ENCODE peak calls at places on chromosomes 13 and 19, in nine cellular contexts. F, M, J, E, W, U, P, T and D are unnamed samples. For H3K27me3, the result is how much of the 10 kb centered on the place peaks cover.

GRCh38 chr13:65966991-65967451 is 1263.1 kb downstream of the PCDH9 start:
- DNase-seq in T (peak), F (peak), W (no peak), J (peak), U (peak), E (peak), M (no peak), P (peak), D (peak)

GRCh38 chr19:7921302-7921954 is 1.3 kb downstream of the SNAPC2 start:
- DNase-seq in T (no peak), P (peak), M (no peak), E (no peak), U (no peak), W (no peak), F (no peak), J (no peak), D (no peak)

GRCh38 chr13:70203661-70204229 is 95.5 kb upstream of the KLHL1 start:
- DNase-seq in J (no peak), W (no peak), U (no peak), F (no peak), M (no peak), P (no peak), T (peak), E (no peak), D (peak)

GRCh38 chr19:810077-810855 is 11.5 kb downstream of the PLPPR3 start:
- DNase-seq in P (peak), T (no peak), W (no peak), F (no peak), J (no peak), M (no peak), E (no peak), U (no peak), D (no peak)

GRCh38 chr13:21175656-21176194 is 627 bp downstream of the SKA3 start:
- DNase-seq in P (no peak), E (peak), T (no peak), F (peak), W (no peak), J (peak), M (no peak), U (no peak), D (no peak)

GRCh38 chr19:43784251-43784980 is 3.6 kb upstream of the KCNN4 start:
- DNase-seq in J (no peak), W (peak), E (peak), F (peak), M (peak), U (peak), P (peak), T (peak), D (peak)

GRCh38 chr19:37362733-37363132 is 8.2 kb upstream of the ZNF527 start:
- DNase-seq in P (no peak), J (peak), W (no peak), E (peak), F (no peak), U (no peak), T (peak), M (no peak), D (no peak)

GRCh38 chr13:109746364-109746763 is 40.0 kb downstream of the IRS2 start:
- DNase-seq in U (no peak), T (no peak), J (no peak), P (no peak), W (no peak), F (no peak), M (no peak), E (no peak), D (no peak)

GRCh38 chr13:102768914-102769313 is 4.7 kb downstream of the TEX30 start:
- DNase-seq in E (peak), T (no peak), W (no peak), J (no peak), M (no peak), F (no peak), U (no peak), P (peak), D (no peak)

GRCh38 chr19:55503447-55504251 is 15.4 kb downstream of the SSC5D start:
- DNase-seq in F (peak), U (peak), T (peak), W (peak), M (peak), P (peak), E (peak), J (peak), D (peak)

GRCh38 chr19:35903550-35904179 is 1.3 kb downstream of the HCST start:
- DNase-seq in J (peak), M (peak), P (peak), U (peak), W (peak), E (peak), F (peak), T (no peak), D (peak)

GRCh38 chr13:39960206-39960605 is 304.7 kb downstream of the COG6 start:
- DNase-seq in M (no peak), T (no peak), U (no peak), J (no peak), F (no peak), P (no peak), W (no peak), E (no peak), D (no peak)

GRCh38 chr19:3285647-3286176 is 61.3 kb downstream of the CELF5 start:
- DNase-seq in W (peak), M (no peak), E (peak), U (peak), F (no peak), P (peak), T (no peak), J (peak), D (no peak)

GRCh38 chr19:31297991-31298390 is 51.2 kb downstream of the TSHZ3 start:
- DNase-seq in M (no peak), J (no peak), W (no peak), T (no peak), E (no peak), U (no peak), F (no peak), P (no peak), D (no peak)

GRCh38 chr13:79775830-79776229 is 294.9 kb downstream of the NDFIP2 start:
- DNase-seq in M (no peak), W (no peak), U (peak), E (peak), F (peak), J (no peak), T (peak), P (peak), D (peak)

GRCh38 chr13:114080739-114081561 is 51.5 kb downstream of the RASA3 start:
- DNase-seq in T (no peak), P (peak), W (no peak), F (no peak), J (no peak), U (peak), E (no peak), M (no peak), D (no peak)

GRCh38 chr19:5200844-5201243 is 139.8 kb downstream of the PTPRS start:
- DNase-seq in J (no peak), W (no peak), M (no peak), F (no peak), U (no peak), E (no peak), P (no peak), T (no peak), D (no peak)

GRCh38 chr13:73519720-73520119 is 460.9 kb downstream of the KLF5 start:
- DNase-seq in F (no peak), W (no peak), P (no peak), T (no peak), E (no peak), J (no peak), U (no peak), M (no peak), D (no peak)

GRCh38 chr19:14072535-14073231 is at the start of gene MISP3:
- DNase-seq in T (peak), F (no peak), E (no peak), M (peak), U (peak), P (peak), J (peak), W (no peak), D (no peak)

GRCh38 chr13:20782116-20782708 is 8.5 kb upstream of the EEF1AKMT1 start:
- DNase-seq in M (no peak), T (no peak), U (no peak), W (no peak), F (no peak), P (no peak), J (peak), E (no peak), D (no peak)

GRCh38 chr19:49701271-49701786 is 10.4 kb downstream of the CPT1C start:
- DNase-seq in M (no peak), E (no peak), F (no peak), P (peak), U (no peak), W (no peak), J (peak), T (no peak), D (no peak)

GRCh38 chr13:35818577-35819165 is 312.5 kb downstream of the DCLK1 start:
- DNase-seq in W (no peak), J (peak), F (no peak), U (no peak), E (peak), T (peak), P (peak), M (no peak), D (no peak)

GRCh38 chr19:37914908-37915307 is 7.9 kb downstream of the SIPA1L3 start:
- DNase-seq in J (no peak), U (no peak), F (no peak), E (no peak), T (no peak), M (no peak), P (no peak), W (no peak), D (no peak)

GRCh38 chr13:37194428-37194861 is 89.0 kb upstream of the CSNK1A1L start:
- DNase-seq in M (no peak), T (peak), F (peak), U (no peak), P (peak), W (no peak), E (peak), J (no peak), D (no peak)

GRCh38 chr13:106424805-106425204 is 110.7 kb downstream of the EFNB2 start:
- DNase-seq in W (no peak), U (no peak), F (no peak), T (no peak), J (no peak), M (no peak), E (no peak), P (no peak), D (no peak)

GRCh38 chr13:64239372-64239771 is 2823.7 kb upstream of the PCDH20 start:
- DNase-seq in W (no peak), J (no peak), U (no peak), P (no peak), M (no peak), E (peak), F (no peak), T (peak), D (no peak)

GRCh38 chr19:2767688-2768087 is 15.4 kb downstream of the SGTA start:
- DNase-seq in P (peak), E (no peak), J (no peak), M (no peak), T (no peak), F (no peak), W (no peak), U (no peak), D (no peak)

GRCh38 chr13:100887729-100888151 is 213.1 kb upstream of the TMTC4 start:
- DNase-seq in M (no peak), J (no peak), P (peak), E (peak), T (peak), W (no peak), F (peak), U (peak), D (no peak)

GRCh38 chr13:54206601-54207000 is 1178.0 kb downstream of the OLFM4 start:
- DNase-seq in T (no peak), W (no peak), F (no peak), E (no peak), M (no peak), J (no peak), U (no peak), P (no peak), D (no peak)

GRCh38 chr13:51832471-51833152 is 12.4 kb downstream of the TMEM272 start:
- DNase-seq in E (peak), U (peak), M (no peak), P (peak), F (no peak), W (peak), T (peak), J (peak), D (peak)

GRCh38 chr19:7961930-7962626 is 18.6 kb upstream of the TIMM44 start:
- DNase-seq in P (no peak), J (no peak), U (no peak), T (no peak), W (no peak), F (no peak), M (no peak), E (no peak), D (no peak)

GRCh38 chr13:48405865-48406264 is 7.0 kb downstream of the LPAR6 start:
- DNase-seq in F (no peak), E (no peak), P (no peak), M (no peak), J (no peak), T (no peak), U (no peak), W (no peak), D (no peak)

GRCh38 chr19:8575467-8575997 is 1.7 kb downstream of the MYO1F start:
- DNase-seq in E (peak), M (no peak), T (no peak), U (peak), F (peak), W (no peak), J (no peak), P (peak), D (peak)

GRCh38 chr19:31214086-31214485 is 135.2 kb downstream of the TSHZ3 start:
- DNase-seq in E (peak), F (peak), P (peak), W (peak), J (peak), M (peak), U (peak), T (peak), D (peak)

GRCh38 chr13:112103260-112103843 is 36.4 kb downstream of the SOX1 start:
- DNase-seq in U (no peak), T (no peak), J (no peak), W (no peak), M (no peak), P (no peak), F (no peak), E (no peak), D (no peak)
- H3K27me3 ChIP-seq in U (half or more), T (under half), J (half or more), W (under half), M (half or more), P (under half), F (under half), E (half or more), D (under half)

GRCh38 chr19:39200818-39201145 is 3.3 kb downstream of the SYCN start:
- DNase-seq in U (no peak), W (no peak), F (no peak), P (peak), M (no peak), E (no peak), J (no peak), T (no peak), D (no peak)
- H3K27me3 ChIP-seq in U (under half), W (under half), F (half or more), P (half or more), M (half or more), E (under half), J (half or more), T (under half), D (under half)

GRCh38 chr19:42178791-42179500 is 38.5 kb downstream of the DEDD2 start:
- DNase-seq in E (no peak), T (no peak), P (no peak), M (no peak), W (no peak), U (no peak), J (peak), F (no peak), D (no peak)
- H3K27me3 ChIP-seq in E (half or more), T (half or more), P (half or more), M (half or more), W (under half), U (under half), J (under half), F (under half), D (under half)

GRCh38 chr19:11154683-11155047 is 917 bp downstream of the SPC24 start:
- DNase-seq in P (no peak), F (no peak), U (no peak), T (no peak), J (no peak), M (no peak), E (no peak), W (no peak), D (no peak)

GRCh38 chr19:11159598-11160001 is 4.0 kb upstream of the SPC24 start:
- DNase-seq in W (no peak), U (no peak), E (peak), F (no peak), T (no peak), P (peak), M (no peak), J (peak), D (no peak)

GRCh38 chr19:11152318-11153062 is 3.1 kb downstream of the SPC24 start:
- DNase-seq in F (no peak), E (peak), W (no peak), J (no peak), U (peak), P (peak), M (no peak), T (peak), D (peak)

GRCh38 chr19:11151181-11151580 is 4.4 kb downstream of the SPC24 start:
- DNase-seq in P (peak), J (no peak), E (no peak), U (no peak), T (no peak), W (no peak), M (no peak), F (peak), D (no peak)

GRCh38 chr19:11155373-11156120 is at the start of gene SPC24:
- DNase-seq in F (peak), P (peak), U (peak), M (peak), J (peak), E (peak), W (peak), T (peak), D (peak)
- H3K27me3 ChIP-seq in F (under half), P (under half), U (under half), M (under half), J (under half), E (under half), W (under half), T (under half), D (under half)